ENCODE peak calls at places on chromosomes 1 and 21, in nine cellular contexts. One of them, this sample, is unnamed.
A peak's percentile ranks its signal among the peaks of the same experiment; 100 is the strongest.

GRCh38 chr1:214303538-214303937 is 22.6 kb downstream of the SMYD2 start:
- DNase-seq in hepatocyte: no peak
- DNase-seq in OCI-LY7: no peak
- DNase-seq in GM23338: no peak
- DNase-seq in neural progenitor cell: no peak
- DNase-seq in PC-3: no peak
- DNase-seq in HCT116: no peak
- DNase-seq in GM23248: peak; percentile 63
- DNase-seq in SK-N-SH: no peak
- DNase-seq in this sample: no peak

GRCh38 chr21:46154155-46154954 is 1.0 kb downstream of the FTCD start:
- DNase-seq in hepatocyte: peak; percentile 10
- DNase-seq in OCI-LY7: no peak
- DNase-seq in GM23338: no peak
- DNase-seq in neural progenitor cell: no peak
- DNase-seq in PC-3: no peak
- DNase-seq in HCT116: no peak
- DNase-seq in GM23248: no peak
- DNase-seq in SK-N-SH: no peak
- DNase-seq in this sample: no peak

GRCh38 chr1:84271452-84272273 is 29.8 kb upstream of the SAMD13 start:
- DNase-seq in hepatocyte: peak; percentile 13
- DNase-seq in OCI-LY7: peak; percentile 85
- DNase-seq in GM23338: peak; percentile 43
- DNase-seq in neural progenitor cell: peak; percentile 54
- DNase-seq in PC-3: peak; percentile 17
- DNase-seq in HCT116: no peak
- DNase-seq in GM23248: peak; percentile 52
- DNase-seq in SK-N-SH: no peak
- DNase-seq in this sample: no peak

GRCh38 chr1:243416510-243416909 is 160.7 kb downstream of the SDCCAG8 start:
- DNase-seq in hepatocyte: no peak
- DNase-seq in OCI-LY7: no peak
- DNase-seq in GM23338: no peak
- DNase-seq in neural progenitor cell: no peak
- DNase-seq in PC-3: no peak
- DNase-seq in HCT116: no peak
- DNase-seq in GM23248: no peak
- DNase-seq in SK-N-SH: no peak
- DNase-seq in this sample: peak; percentile 40

GRCh38 chr1:89635825-89636815 is 3.2 kb downstream of the LRRC8C start:
- DNase-seq in hepatocyte: no peak
- DNase-seq in OCI-LY7: no peak
- DNase-seq in GM23338: no peak
- DNase-seq in neural progenitor cell: no peak
- DNase-seq in PC-3: peak; percentile 82
- DNase-seq in HCT116: no peak
- DNase-seq in GM23248: peak; percentile 79
- DNase-seq in SK-N-SH: no peak
- DNase-seq in this sample: no peak

GRCh38 chr1:212285685-212286436 is 651 bp downstream of the PPP2R5A start:
- DNase-seq in hepatocyte: peak; percentile 80
- DNase-seq in OCI-LY7: peak; percentile 84
- DNase-seq in GM23338: peak; percentile 67
- DNase-seq in neural progenitor cell: peak; percentile 78
- DNase-seq in PC-3: peak; percentile 68
- DNase-seq in HCT116: peak; percentile 21
- DNase-seq in GM23248: peak; percentile 83
- DNase-seq in SK-N-SH: peak; percentile 77
- DNase-seq in this sample: peak; percentile 78

GRCh38 chr1:197773856-197774255 is 1.4 kb downstream of the DENND1B start:
- DNase-seq in hepatocyte: no peak
- DNase-seq in OCI-LY7: peak; percentile 25
- DNase-seq in GM23338: no peak
- DNase-seq in neural progenitor cell: no peak
- DNase-seq in PC-3: no peak
- DNase-seq in HCT116: no peak
- DNase-seq in GM23248: peak; percentile 13
- DNase-seq in SK-N-SH: no peak
- DNase-seq in this sample: peak; percentile 20

GRCh38 chr1:156900019-156900718 is 6.7 kb downstream of the PEAR1 start:
- DNase-seq in hepatocyte: no peak
- DNase-seq in OCI-LY7: no peak
- DNase-seq in GM23338: no peak
- DNase-seq in neural progenitor cell: no peak
- DNase-seq in PC-3: no peak
- DNase-seq in HCT116: no peak
- DNase-seq in GM23248: peak; percentile 36
- DNase-seq in SK-N-SH: no peak
- DNase-seq in this sample: no peak

GRCh38 chr1:39650431-39650830 is 11.0 kb upstream of the HEYL start:
- DNase-seq in hepatocyte: no peak
- DNase-seq in OCI-LY7: no peak
- DNase-seq in GM23338: no peak
- DNase-seq in neural progenitor cell: no peak
- DNase-seq in PC-3: peak; percentile 62
- DNase-seq in HCT116: no peak
- DNase-seq in GM23248: no peak
- DNase-seq in SK-N-SH: no peak
- DNase-seq in this sample: no peak

GRCh38 chr1:209882286-209882685 is 54.5 kb downstream of the UTP25 start:
- DNase-seq in hepatocyte: no peak
- DNase-seq in OCI-LY7: no peak
- DNase-seq in GM23338: no peak
- DNase-seq in neural progenitor cell: no peak
- DNase-seq in PC-3: peak; percentile 0
- DNase-seq in HCT116: no peak
- DNase-seq in GM23248: no peak
- DNase-seq in SK-N-SH: no peak
- DNase-seq in this sample: no peak
- H3K4me2 ChIP-seq in hepatocyte: no peak overlapping the region
- H3K4me2 ChIP-seq in OCI-LY7: no peak overlapping the region
- H3K4me2 ChIP-seq in GM23338: no peak overlapping the region
- H3K4me2 ChIP-seq in neural progenitor cell: no peak overlapping the region
- H3K4me2 ChIP-seq in PC-3: no peak overlapping the region
- H3K4me2 ChIP-seq in HCT116: no peak overlapping the region
- H3K4me2 ChIP-seq in GM23248: no peak overlapping the region
- H3K4me2 ChIP-seq in SK-N-SH: no peak overlapping the region
- H3K4me2 ChIP-seq in this sample: no peak overlapping the region

GRCh38 chr1:162011337-162012012 is 12.2 kb downstream of the OLFML2B start:
- DNase-seq in hepatocyte: no peak
- DNase-seq in OCI-LY7: no peak
- DNase-seq in GM23338: no peak
- DNase-seq in neural progenitor cell: no peak
- DNase-seq in PC-3: no peak
- DNase-seq in HCT116: no peak
- DNase-seq in GM23248: no peak
- DNase-seq in SK-N-SH: no peak
- DNase-seq in this sample: no peak
- H3K27ac ChIP-seq in hepatocyte: no peak overlapping the region
- H3K27ac ChIP-seq in OCI-LY7: no peak overlapping the region
- H3K27ac ChIP-seq in GM23338: no peak overlapping the region
- H3K27ac ChIP-seq in neural progenitor cell: no peak overlapping the region
- H3K27ac ChIP-seq in PC-3: no peak overlapping the region
- H3K27ac ChIP-seq in HCT116: no peak overlapping the region
- H3K27ac ChIP-seq in GM23248: no peak overlapping the region
- H3K27ac ChIP-seq in SK-N-SH: no peak overlapping the region
- H3K27ac ChIP-seq in this sample: no peak overlapping the region

GRCh38 chr1:87669671-87670070 is 341.0 kb downstream of the LMO4 start:
- DNase-seq in hepatocyte: peak; percentile 27
- DNase-seq in OCI-LY7: no peak
- DNase-seq in GM23338: no peak
- DNase-seq in neural progenitor cell: no peak
- DNase-seq in PC-3: no peak
- DNase-seq in HCT116: no peak
- DNase-seq in GM23248: no peak
- DNase-seq in SK-N-SH: no peak
- DNase-seq in this sample: no peak
- TF ChIP-seq EZH2phosphoT487 in hepatocyte: no peak
- TF ChIP-seq EZH2phosphoT487 in OCI-LY7: no peak
- TF ChIP-seq EZH2phosphoT487 in GM23338: no peak
- TF ChIP-seq EZH2phosphoT487 in neural progenitor cell: no peak
- TF ChIP-seq EZH2phosphoT487 in PC-3: no peak
- TF ChIP-seq EZH2phosphoT487 in HCT116: no peak
- TF ChIP-seq EZH2phosphoT487 in GM23248: no peak
- TF ChIP-seq EZH2phosphoT487 in SK-N-SH: no peak
- TF ChIP-seq EZH2phosphoT487 in this sample: no peak

GRCh38 chr1:2298685-2299673 is 70.9 kb downstream of the SKI start:
- DNase-seq in hepatocyte: no peak
- DNase-seq in OCI-LY7: no peak
- DNase-seq in GM23338: no peak
- DNase-seq in neural progenitor cell: no peak
- DNase-seq in PC-3: no peak
- DNase-seq in HCT116: no peak
- DNase-seq in GM23248: no peak
- DNase-seq in SK-N-SH: peak; percentile 81
- DNase-seq in this sample: no peak
- H3K4me2 ChIP-seq in hepatocyte: no peak overlapping the region
- H3K4me2 ChIP-seq in OCI-LY7: peak overlapping the region; percentile 96
- H3K4me2 ChIP-seq in GM23338: no peak overlapping the region
- H3K4me2 ChIP-seq in neural progenitor cell: no peak overlapping the region
- H3K4me2 ChIP-seq in PC-3: no peak overlapping the region
- H3K4me2 ChIP-seq in HCT116: no peak overlapping the region
- H3K4me2 ChIP-seq in GM23248: no peak overlapping the region
- H3K4me2 ChIP-seq in SK-N-SH: no peak overlapping the region
- H3K4me2 ChIP-seq in this sample: peak overlapping the region; percentile 100

GRCh38 chr1:104019675-104020049 is 270.0 kb downstream of the AMY1C start:
- DNase-seq in hepatocyte: no peak
- DNase-seq in OCI-LY7: no peak
- DNase-seq in GM23338: no peak
- DNase-seq in neural progenitor cell: no peak
- DNase-seq in PC-3: no peak
- DNase-seq in HCT116: no peak
- DNase-seq in GM23248: no peak
- DNase-seq in SK-N-SH: no peak
- DNase-seq in this sample: no peak

GRCh38 chr1:104018922-104019674 is 269.4 kb downstream of the AMY1C start:
- DNase-seq in hepatocyte: no peak
- DNase-seq in OCI-LY7: no peak
- DNase-seq in GM23338: peak; percentile 16
- DNase-seq in neural progenitor cell: no peak
- DNase-seq in PC-3: no peak
- DNase-seq in HCT116: no peak
- DNase-seq in GM23248: no peak
- DNase-seq in SK-N-SH: no peak
- DNase-seq in this sample: no peak
- H3K27ac ChIP-seq in hepatocyte: no peak overlapping the region
- H3K27ac ChIP-seq in OCI-LY7: no peak overlapping the region
- H3K27ac ChIP-seq in GM23338: no peak overlapping the region
- H3K27ac ChIP-seq in neural progenitor cell: no peak overlapping the region
- H3K27ac ChIP-seq in PC-3: no peak overlapping the region
- H3K27ac ChIP-seq in HCT116: no peak overlapping the region
- H3K27ac ChIP-seq in GM23248: no peak overlapping the region
- H3K27ac ChIP-seq in SK-N-SH: no peak overlapping the region
- H3K27ac ChIP-seq in this sample: no peak overlapping the region

GRCh38 chr1:223175032-223175431 is 32.0 kb upstream of the TLR5 start:
- DNase-seq in hepatocyte: peak; percentile 42
- DNase-seq in OCI-LY7: no peak
- DNase-seq in GM23338: peak; percentile 53
- DNase-seq in neural progenitor cell: peak; percentile 58
- DNase-seq in PC-3: peak; percentile 62
- DNase-seq in HCT116: peak; percentile 15
- DNase-seq in GM23248: peak; percentile 34
- DNase-seq in SK-N-SH: no peak
- DNase-seq in this sample: no peak
- TF ChIP-seq EZH2phosphoT487 in hepatocyte: no peak
- TF ChIP-seq EZH2phosphoT487 in OCI-LY7: no peak
- TF ChIP-seq EZH2phosphoT487 in GM23338: no peak
- TF ChIP-seq EZH2phosphoT487 in neural progenitor cell: no peak
- TF ChIP-seq EZH2phosphoT487 in PC-3: no peak
- TF ChIP-seq EZH2phosphoT487 in HCT116: no peak
- TF ChIP-seq EZH2phosphoT487 in GM23248: no peak
- TF ChIP-seq EZH2phosphoT487 in SK-N-SH: no peak
- TF ChIP-seq EZH2phosphoT487 in this sample: no peak

GRCh38 chr1:207820568-207821463 is 69.0 kb downstream of the CD46 start:
- DNase-seq in hepatocyte: no peak
- DNase-seq in OCI-LY7: no peak
- DNase-seq in GM23338: no peak
- DNase-seq in neural progenitor cell: no peak
- DNase-seq in PC-3: no peak
- DNase-seq in HCT116: no peak
- DNase-seq in GM23248: no peak
- DNase-seq in SK-N-SH: no peak
- DNase-seq in this sample: no peak

GRCh38 chr1:207822602-207823451 is 71.0 kb downstream of the CD46 start:
- DNase-seq in hepatocyte: peak; percentile 30
- DNase-seq in OCI-LY7: peak; percentile 91
- DNase-seq in GM23338: peak; percentile 53
- DNase-seq in neural progenitor cell: peak; percentile 42
- DNase-seq in PC-3: peak; percentile 17
- DNase-seq in HCT116: no peak
- DNase-seq in GM23248: peak; percentile 53
- DNase-seq in SK-N-SH: peak; percentile 66
- DNase-seq in this sample: peak; percentile 99

GRCh38 chr1:207823531-207823879 is 71.7 kb downstream of the CD46 start:
- DNase-seq in hepatocyte: no peak
- DNase-seq in OCI-LY7: no peak
- DNase-seq in GM23338: no peak
- DNase-seq in neural progenitor cell: no peak
- DNase-seq in PC-3: no peak
- DNase-seq in HCT116: no peak
- DNase-seq in GM23248: no peak
- DNase-seq in SK-N-SH: no peak
- DNase-seq in this sample: no peak

GRCh38 chr1:207822124-207822601 is 70.3 kb downstream of the CD46 start:
- DNase-seq in hepatocyte: no peak
- DNase-seq in OCI-LY7: peak; percentile 89
- DNase-seq in GM23338: no peak
- DNase-seq in neural progenitor cell: no peak
- DNase-seq in PC-3: no peak
- DNase-seq in HCT116: no peak
- DNase-seq in GM23248: no peak
- DNase-seq in SK-N-SH: no peak
- DNase-seq in this sample: peak; percentile 53

DNA sequence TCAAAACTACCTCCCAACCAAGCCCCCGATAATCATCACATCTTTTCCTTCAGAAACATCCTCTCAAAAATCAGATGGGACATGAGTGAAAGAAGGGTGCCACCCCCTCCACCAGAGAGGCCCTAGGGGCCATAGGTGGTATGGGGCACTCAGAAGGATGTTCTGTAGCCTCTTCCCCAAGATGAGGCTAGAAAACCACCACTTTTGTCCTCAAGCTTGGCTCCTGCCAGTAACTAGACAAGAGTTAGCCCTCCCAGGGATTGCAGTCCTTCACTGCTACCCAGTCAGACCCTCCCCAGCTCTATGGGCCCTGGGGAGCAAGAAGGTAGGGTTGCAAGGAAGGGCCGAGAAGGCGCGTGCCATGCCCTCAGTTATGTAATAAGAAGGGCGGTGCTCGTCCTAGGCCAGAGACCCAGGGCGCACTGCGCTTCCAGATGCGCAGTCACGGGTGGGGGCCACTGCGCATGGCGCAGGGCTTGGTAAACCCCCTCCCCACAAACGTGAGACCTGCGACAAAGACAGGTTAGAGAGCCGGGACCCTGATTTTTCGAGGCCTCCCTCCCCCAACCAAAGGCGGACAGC is 69.7 kb downstream of the CD46 start:
- DNase-seq in hepatocyte: no peak
- DNase-seq in OCI-LY7: no peak
- DNase-seq in GM23338: no peak
- DNase-seq in neural progenitor cell: no peak
- DNase-seq in PC-3: no peak
- DNase-seq in HCT116: no peak
- DNase-seq in GM23248: no peak
- DNase-seq in SK-N-SH: no peak
- DNase-seq in this sample: no peak
- H3K4me2 ChIP-seq in hepatocyte: no peak overlapping the region
- H3K4me2 ChIP-seq in OCI-LY7: peak overlapping the region; percentile 82
- H3K4me2 ChIP-seq in GM23338: no peak overlapping the region
- H3K4me2 ChIP-seq in neural progenitor cell: no peak overlapping the region
- H3K4me2 ChIP-seq in PC-3: no peak overlapping the region
- H3K4me2 ChIP-seq in HCT116: no peak overlapping the region
- H3K4me2 ChIP-seq in GM23248: no peak overlapping the region
- H3K4me2 ChIP-seq in SK-N-SH: no peak overlapping the region
- H3K4me2 ChIP-seq in this sample: peak overlapping the region; percentile 89

GRCh38 chr1:109482796-109483638 is 688 bp upstream of the ATXN7L2 start:
- DNase-seq in hepatocyte: peak; percentile 55
- DNase-seq in OCI-LY7: peak; percentile 69
- DNase-seq in GM23338: peak; percentile 77
- DNase-seq in neural progenitor cell: peak; percentile 80
- DNase-seq in PC-3: no peak
- DNase-seq in HCT116: no peak
- DNase-seq in GM23248: peak; percentile 35
- DNase-seq in SK-N-SH: peak; percentile 84
- DNase-seq in this sample: no peak
- H3K27ac ChIP-seq in hepatocyte: no peak overlapping the region
- H3K27ac ChIP-seq in OCI-LY7: no peak overlapping the region
- H3K27ac ChIP-seq in GM23338: no peak overlapping the region
- H3K27ac ChIP-seq in neural progenitor cell: no peak overlapping the region
- H3K27ac ChIP-seq in PC-3: no peak overlapping the region
- H3K27ac ChIP-seq in HCT116: no peak overlapping the region
- H3K27ac ChIP-seq in GM23248: no peak overlapping the region
- H3K27ac ChIP-seq in SK-N-SH: peak overlapping the region; percentile 85
- H3K27ac ChIP-seq in this sample: no peak overlapping the region